ENCODE peak calls at places on chromosomes 16 and 17, in five cellular contexts. L, T, M, E and W are unnamed samples. For H3K9me3, the result is how much of the 10 kb centered on the place peaks cover.

GRCh38 chr17:182164-182751 is 808 bp upstream of the DOC2B start:
- DNase-seq in L (no peak), T (no peak), M (no peak), E (no peak), W (no peak)

GRCh38 chr17:65564793-65565192 is 3.3 kb upstream of the AXIN2 start:
- DNase-seq in L (no peak), T (no peak), M (no peak), E (no peak), W (no peak)

GRCh38 chr16:73216932-73217331 is 169.0 kb upstream of the ZFHX3 start:
- DNase-seq in L (no peak), T (no peak), M (no peak), E (no peak), W (no peak)

GRCh38 chr16:69481901-69482341 is 57.5 kb downstream of the CYB5B start:
- DNase-seq in L (peak), T (peak), M (peak), E (peak), W (no peak)

GRCh38 chr16:27642753-27643152 is 92.8 kb downstream of the KATNIP start:
- DNase-seq in L (no peak), T (no peak), M (no peak), E (no peak), W (no peak)

GRCh38 chr16:56643080-56643778 is 4.8 kb downstream of the MT1A start:
- DNase-seq in L (peak), T (peak), M (peak), E (peak), W (peak)

GRCh38 chr17:79843917-79844815 is 4.9 kb upstream of the CBX4 start:
- DNase-seq in L (no peak), T (peak), M (peak), E (peak), W (no peak)

GRCh38 chr16:73057369-73058210 is 9.7 kb upstream of the ZFHX3 start:
- DNase-seq in L (no peak), T (peak), M (peak), E (peak), W (no peak)

GRCh38 chr17:74336307-74336706 is 10.3 kb downstream of the KIF19 start:
- DNase-seq in L (no peak), T (no peak), M (no peak), E (no peak), W (no peak)

GRCh38 chr17:269616-270514 is 82.7 kb downstream of the RPH3AL start:
- DNase-seq in L (no peak), T (no peak), M (peak), E (peak), W (no peak)

GRCh38 chr17:37744961-37745800 is at the start of gene HNF1B:
- DNase-seq in L (no peak), T (no peak), M (peak), E (no peak), W (no peak)

GRCh38 chr17:76354747-76355310 is 1.1 kb upstream of the PRPSAP1 start:
- DNase-seq in L (no peak), T (no peak), M (no peak), E (no peak), W (no peak)

GRCh38 chr17:47004906-47005305 is 25.9 kb upstream of the RPRML start:
- DNase-seq in L (no peak), T (no peak), M (no peak), E (no peak), W (no peak)

GRCh38 chr17:64599187-64599676 is 62.9 kb downstream of the SMURF2 start:
- DNase-seq in L (peak), T (no peak), M (peak), E (no peak), W (peak)

GRCh38 chr17:47404006-47404405 is 80.3 kb downstream of the EFCAB13 start:
- DNase-seq in L (no peak), T (no peak), M (no peak), E (no peak), W (no peak)

GRCh38 chr17:68290268-68290954 is 516 bp downstream of the SLC16A6 start:
- DNase-seq in L (no peak), T (peak), M (peak), E (no peak), W (peak)

GRCh38 chr17:40004712-40005111 is 10.5 kb upstream of the CSF3 start:
- DNase-seq in L (no peak), T (no peak), M (no peak), E (no peak), W (no peak)

GRCh38 chr17:30290696-30291570 is 811 bp downstream of the BLMH start:
- DNase-seq in L (peak), T (peak), M (peak), E (peak), W (no peak)

GRCh38 chr17:18009609-18010420 is 29.2 kb downstream of the ATPAF2 start:
- DNase-seq in L (no peak), T (no peak), M (no peak), E (no peak), W (no peak)

GRCh38 chr17:19330271-19330670 is 32.3 kb downstream of the B9D1 start:
- DNase-seq in L (no peak), T (no peak), M (peak), E (peak), W (no peak)

GRCh38 chr17:7191571-7192270 is 12.6 kb upstream of the ASGR1 start:
- DNase-seq in L (peak), T (no peak), M (no peak), E (no peak), W (no peak)

GRCh38 chr17:17118399-17118798 is 76.1 kb downstream of the MPRIP start:
- DNase-seq in L (no peak), T (no peak), M (no peak), E (no peak), W (no peak)

GRCh38 chr16:56634715-56635440 is 2.4 kb downstream of the MT1M start:
- DNase-seq in L (no peak), T (no peak), M (no peak), E (no peak), W (no peak)

GRCh38 chr16:66026211-66026610 is 340.3 kb upstream of the CDH5 start:
- DNase-seq in L (no peak), T (no peak), M (peak), E (no peak), W (no peak)

GRCh38 chr17:74959826-74960738 is 12.5 kb downstream of the HID1 start:
- DNase-seq in L (no peak), T (no peak), M (no peak), E (no peak), W (no peak)

GRCh38 chr17:49230636-49231562 is at the start of gene PHOSPHO1:
- DNase-seq in L (peak), T (peak), M (peak), E (peak), W (peak)

DNA sequence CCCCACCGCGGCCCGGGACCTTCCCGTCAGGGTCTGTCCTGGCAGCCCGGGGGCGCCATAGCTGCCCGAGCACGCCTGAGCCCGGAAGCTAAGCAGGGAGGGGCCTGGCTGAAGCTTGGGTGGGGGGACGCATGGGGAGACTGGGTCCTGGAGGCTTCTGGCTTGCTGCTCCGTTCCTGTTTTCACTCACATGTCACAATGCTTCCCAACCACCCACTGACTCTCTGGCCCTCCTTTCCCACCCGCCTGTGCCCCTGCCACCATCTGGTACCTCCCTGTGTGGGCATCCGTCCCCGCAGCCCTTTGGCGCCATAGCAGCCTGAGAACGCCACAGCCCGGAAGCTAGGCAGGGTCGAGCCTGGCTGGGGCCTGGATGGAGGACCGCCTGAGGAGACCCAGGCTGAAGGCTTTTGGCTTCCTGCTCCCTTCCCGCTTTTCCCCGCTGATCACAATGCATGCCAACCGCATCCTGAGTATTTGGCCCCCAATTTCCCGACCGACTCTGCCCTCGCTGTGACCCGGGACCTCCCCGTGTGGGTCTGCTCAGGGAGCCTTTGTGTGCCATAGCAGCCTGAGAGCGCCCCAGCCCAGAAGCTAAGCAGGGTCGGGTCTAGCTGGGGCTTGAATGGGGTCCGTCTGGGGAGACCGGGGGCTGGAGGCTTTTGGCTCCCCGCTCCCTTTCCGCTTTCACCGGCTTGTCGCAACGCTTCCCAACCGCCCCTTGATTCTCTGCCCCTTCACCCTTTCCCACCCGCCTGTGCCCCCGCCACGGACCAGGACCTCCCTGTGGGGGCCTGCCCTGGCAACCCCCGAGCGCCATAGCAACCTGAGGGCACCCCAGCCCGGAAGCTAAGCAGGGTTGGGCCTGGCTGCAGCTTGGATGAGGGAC is 2290.1 kb downstream of the TP53TG3F start:
- DNase-seq in L (no peak), T (no peak), M (no peak), E (no peak), W (no peak)
- H3K9me3 ChIP-seq in L (under half), T (under half), M (under half), E (under half), W (under half)

GRCh38 chr16:89990799-89991198 is 28.5 kb downstream of the DBNDD1 start:
- DNase-seq in L (no peak), T (no peak), M (no peak), E (no peak), W (no peak)
- H3K9me3 ChIP-seq in L (under half), T (under half), M (under half), E (under half), W (under half)

GRCh38 chr17:8925141-8925540 is 40.4 kb downstream of the PIK3R5 start:
- DNase-seq in L (no peak), T (no peak), M (no peak), E (no peak), W (no peak)

GRCh38 chr17:8923762-8924161 is 41.7 kb downstream of the PIK3R5 start:
- DNase-seq in L (no peak), T (no peak), M (no peak), E (no peak), W (no peak)

GRCh38 chr17:8924595-8924994 is 40.9 kb downstream of the PIK3R5 start:
- DNase-seq in L (no peak), T (no peak), M (no peak), E (no peak), W (no peak)

GRCh38 chr17:8927395-8927794 is 38.1 kb downstream of the PIK3R5 start:
- DNase-seq in L (no peak), T (no peak), M (no peak), E (no peak), W (no peak)

DNA sequence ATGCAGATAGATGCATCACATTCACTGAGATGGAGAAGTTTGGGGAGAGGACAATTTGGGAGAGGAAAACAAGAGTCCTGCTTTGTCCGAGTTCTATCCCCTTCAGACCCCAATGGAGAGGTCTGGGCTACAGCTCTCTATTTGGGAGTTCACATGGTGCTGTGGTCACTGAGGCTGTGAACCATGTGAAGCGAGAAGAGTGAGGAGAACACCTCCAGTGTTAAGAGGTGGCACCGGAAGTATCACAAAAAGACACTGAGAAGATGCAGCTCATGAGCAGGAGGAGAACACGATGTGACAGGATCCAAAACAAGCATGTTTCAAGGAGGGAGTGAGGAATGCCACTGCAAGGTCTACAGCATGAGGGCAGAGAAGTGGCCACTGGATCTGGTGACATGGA is 39.7 kb downstream of the PIK3R5 start:
- DNase-seq in L (no peak), T (no peak), M (no peak), E (no peak), W (no peak)
- H3K9me3 ChIP-seq in L (under half), T (under half), M (under half), E (under half), W (under half)

DNA sequence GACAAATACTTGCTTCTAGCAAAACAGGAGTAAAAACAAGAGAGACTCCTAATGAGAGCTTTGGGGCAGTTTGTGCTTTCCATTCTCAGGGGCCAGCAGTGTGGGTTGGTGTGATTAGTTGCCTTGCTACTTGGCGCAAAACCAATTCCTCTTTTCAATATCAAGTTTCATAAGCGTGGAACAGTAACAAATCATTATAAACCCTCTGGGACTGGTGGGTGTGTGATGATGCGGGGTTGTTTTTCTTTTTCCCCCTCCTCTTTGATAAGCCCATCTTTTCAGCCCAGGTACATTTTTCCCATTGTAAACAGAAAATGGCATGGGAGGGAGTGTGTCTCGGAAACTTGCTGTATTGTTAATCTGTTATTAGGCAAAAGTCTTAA is 166.5 kb downstream of the CCDC182 start:
- DNase-seq in L (no peak), T (no peak), M (no peak), E (no peak), W (no peak)
- H3K9me3 ChIP-seq in L (under half), T (under half), M (under half), E (under half), W (under half)

DNA sequence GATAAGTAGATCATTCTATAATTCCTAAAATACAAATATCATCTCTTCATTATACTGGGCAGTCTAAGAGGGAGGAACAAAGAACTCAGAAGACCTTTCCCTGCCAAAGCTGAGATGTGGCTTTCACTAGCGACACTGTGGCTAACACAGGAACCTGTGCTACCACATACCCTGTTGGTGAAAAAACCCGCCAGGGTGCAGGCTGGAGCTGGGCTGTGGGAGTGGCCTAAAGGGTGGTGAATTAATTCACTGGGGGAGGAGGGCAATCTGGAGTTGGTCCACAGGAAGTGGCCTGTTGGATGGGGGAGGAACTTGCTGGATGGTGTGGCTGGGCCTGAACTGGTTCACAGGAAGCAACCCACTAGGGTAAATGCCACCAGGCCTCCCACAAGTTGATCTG is 7.4 kb downstream of the ZNF594 start:
- DNase-seq in L (no peak), T (no peak), M (no peak), E (no peak), W (no peak)
- H3K9me3 ChIP-seq in L (under half), T (half or more), M (under half), E (under half), W (under half)

DNA sequence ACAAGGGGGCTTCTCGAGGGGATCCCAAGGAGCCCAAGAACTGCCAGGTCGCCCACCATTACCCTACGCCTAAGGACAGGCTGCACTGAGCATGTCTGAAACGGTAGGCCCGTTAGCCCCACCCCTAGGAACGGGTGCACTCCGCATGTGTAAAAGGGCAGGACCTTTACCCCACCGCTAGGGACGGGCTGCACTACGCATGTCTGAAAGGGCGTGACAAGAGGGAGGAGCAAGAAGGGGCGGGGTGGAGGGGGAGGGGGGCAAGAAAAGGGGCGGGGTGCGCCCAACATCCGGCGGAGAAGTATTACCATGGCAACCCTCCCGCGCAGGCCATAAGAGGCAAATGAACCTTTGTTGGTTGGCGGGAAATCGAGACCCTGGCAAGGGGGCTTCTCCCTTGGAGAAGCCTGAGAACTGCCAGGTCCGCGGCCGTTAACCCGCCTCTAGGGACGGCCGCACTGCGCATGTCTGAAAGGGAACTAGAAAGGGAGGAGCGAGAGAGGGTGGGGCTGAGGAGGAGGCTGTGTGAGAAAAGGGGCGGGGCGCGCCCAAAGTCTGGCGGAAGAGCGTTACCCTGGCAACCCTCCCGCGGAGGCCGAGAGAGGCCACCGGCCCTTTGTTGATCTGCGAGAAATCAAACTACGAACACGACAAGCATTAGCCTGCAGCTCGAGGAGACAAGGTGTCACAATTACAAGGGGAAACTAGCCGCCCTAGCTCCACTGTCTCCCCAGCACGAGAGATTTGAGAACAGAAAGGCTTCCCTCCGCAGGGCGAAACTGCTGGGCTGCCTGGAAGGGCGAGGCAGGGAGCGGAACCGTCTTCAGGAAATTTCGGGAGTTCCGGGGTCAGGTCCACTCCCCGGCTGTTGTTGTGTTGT is 2046.8 kb downstream of the TP53TG3F start:
- DNase-seq in L (no peak), T (no peak), M (no peak), E (no peak), W (no peak)
- H3K9me3 ChIP-seq in L (under half), T (under half), M (under half), E (under half), W (under half)